ENCODE peak calls at places on chromosome 3, in six cellular contexts. G is neural progenitor cell, E is GM12892, D is adrenal gland, H is WTC11, K is ascending aorta. P is an unnamed sample.
A peak's percentile ranks its signal among the peaks of the same experiment; 100 is the strongest.

GRCh38 chr3:186570941-186571643 is 572 bp downstream of the DNAJB11 start:
- DNase-seq in K (no peak), H (no peak), D (no peak), E (no peak), G (no peak), P (no peak)

GRCh38 chr3:11570789-11571495 is 72.8 kb downstream of the VGLL4 start:
- DNase-seq in K (no peak), D (peak; percentile 73), E (no peak), G (no peak), H (no peak), P (no peak)

GRCh38 chr3:131795382-131796085 is 239.3 kb downstream of the CPNE4 start:
- DNase-seq in D (peak; percentile 18), G (no peak), K (no peak), H (no peak), E (no peak), P (no peak)

GRCh38 chr3:144923051-144923450 is 951.4 kb downstream of the DIPK2A start:
- DNase-seq in E (no peak), G (no peak), H (no peak), D (no peak), K (no peak), P (no peak)

GRCh38 chr3:126540342-126540849 is 16.4 kb downstream of the CHST13 start:
- DNase-seq in K (no peak), G (no peak), D (peak; percentile 75), E (no peak), H (no peak), P (peak; percentile 26)

GRCh38 chr3:162171970-162172369 is 675.4 kb downstream of the OTOL1 start:
- DNase-seq in H (no peak), D (no peak), E (no peak), K (no peak), G (no peak), P (no peak)

GRCh38 chr3:139830817-139831216 is 104.2 kb upstream of the CLSTN2 start:
- DNase-seq in H (peak; percentile 14), E (no peak), G (peak; percentile 57), D (no peak), K (no peak), P (peak; percentile 14)

GRCh38 chr3:172135766-172136729 is 96.7 kb downstream of the FNDC3B start:
- DNase-seq in D (no peak), E (no peak), K (no peak), G (no peak), H (no peak), P (no peak)

GRCh38 chr3:127670229-127670559 is 2.6 kb upstream of the ABTB1 start:
- DNase-seq in G (no peak), H (no peak), E (no peak), D (no peak), K (no peak), P (no peak)

GRCh38 chr3:61954097-61954528 is 392.7 kb downstream of the PTPRG start:
- DNase-seq in D (no peak), G (no peak), K (no peak), H (no peak), E (no peak), P (no peak)